ENCODE peak calls at places on chromosomes 1 and 21, in five cellular contexts. Q is skeletal muscle cell, U is NCI-H1048, L is T1000, W is glomerular endothelial cell. M is an unnamed sample.
A peak's percentile ranks its signal among the peaks of the same experiment; 100 is the strongest.

GRCh38 chr1:168081373-168082007 is 55.2 kb downstream of the GPR161 start:
- DNase-seq in L (no peak), U (no peak), W (no peak), Q (peak; percentile 82), M (peak; percentile 22)

GRCh38 chr1:41102208-41102607 is 80.7 kb upstream of the SLFNL1 start:
- DNase-seq in U (peak; percentile 13), W (peak; percentile 72), Q (peak; percentile 93), L (peak; percentile 68), M (peak; percentile 88)

GRCh38 chr1:236129315-236129714 is 13.0 kb upstream of the GPR137B start:
- DNase-seq in U (peak; percentile 78), Q (no peak), W (no peak), L (no peak), M (no peak)

GRCh38 chr1:5731110-5731423 is 261.2 kb downstream of the NPHP4 start:
- DNase-seq in Q (no peak), L (no peak), W (no peak), U (no peak), M (no peak)

GRCh38 chr1:58649555-58649954 is 50.3 kb downstream of the MYSM1 start:
- DNase-seq in Q (no peak), L (no peak), U (no peak), W (no peak), M (no peak)

GRCh38 chr21:39182484-39183271 is 573 bp downstream of the PSMG1 start:
- DNase-seq in W (no peak), L (no peak), Q (no peak), U (no peak), M (no peak)

GRCh38 chr1:185674201-185674600 is 60.0 kb upstream of the HMCN1 start:
- DNase-seq in U (no peak), W (no peak), Q (no peak), L (no peak), M (no peak)

GRCh38 chr1:79478160-79478559 is 471.6 kb upstream of the ADGRL4 start:
- DNase-seq in W (no peak), L (no peak), U (no peak), Q (no peak), M (no peak)

GRCh38 chr21:37367758-37368535 is 1.4 kb downstream of the DYRK1A start:
- DNase-seq in Q (no peak), L (no peak), W (no peak), U (no peak), M (no peak)

GRCh38 chr1:178774263-178774662 is 49.2 kb downstream of the RALGPS2 start:
- DNase-seq in L (no peak), Q (peak; percentile 2), U (no peak), W (no peak), M (no peak)

GRCh38 chr1:9724706-9725476 is 73.4 kb downstream of the PIK3CD start:
- DNase-seq in W (no peak), U (no peak), Q (no peak), L (peak; percentile 35), M (no peak)

GRCh38 chr1:218658294-218658693 is 313.2 kb downstream of the TGFB2 start:
- DNase-seq in L (no peak), U (no peak), W (no peak), Q (no peak), M (no peak)

GRCh38 chr1:174769961-174770549 is 229.7 kb upstream of the CACYBP start:
- DNase-seq in W (peak; percentile 39), U (peak; percentile 55), L (no peak), Q (peak; percentile 6), M (peak; percentile 11)

GRCh38 chr1:246566808-246567154 is 525 bp downstream of the CNST start:
- DNase-seq in U (no peak), W (no peak), Q (no peak), L (no peak), M (no peak)

GRCh38 chr21:41147979-41148355 is 20.0 kb upstream of the BACE2 start:
- DNase-seq in L (no peak), W (no peak), Q (no peak), U (no peak), M (no peak)

GRCh38 chr1:16068356-16069270 is 4.8 kb downstream of the FAM131C start:
- DNase-seq in L (peak; percentile 26), U (no peak), Q (no peak), W (no peak), M (no peak)